ENCODE peak calls at places on chromosomes 2 and 18, in four cellular contexts. H is GM19239, K is AG09309, Q is anterior cingulate cortex. C is an unnamed sample.

GRCh38 chr2:130375291-130376266 is 19.7 kb downstream of the PTPN18 start:
- DNase-seq in H (no peak), K (no peak), Q (no peak), C (no peak)

GRCh38 chr2:96325038-96325883 is at the start of gene ITPRIPL1:
- DNase-seq in H (no peak), K (no peak), Q (no peak), C (no peak)

GRCh38 chr2:43212931-43213330 is 13.5 kb downstream of the ZFP36L2 start:
- DNase-seq in H (no peak), K (no peak), Q (no peak), C (no peak)

GRCh38 chr2:30503007-30503691 is 56.1 kb downstream of the LCLAT1 start:
- DNase-seq in H (no peak), K (no peak), Q (no peak), C (no peak)

GRCh38 chr2:62705859-62706720 is 577 bp downstream of the EHBP1 start:
- DNase-seq in H (peak), K (no peak), Q (peak), C (no peak)

GRCh38 chr18:6557470-6558245 is 142.9 kb upstream of the L3MBTL4 start:
- DNase-seq in H (no peak), K (no peak), Q (no peak), C (no peak)

GRCh38 chr2:65545818-65546217 is 113.4 kb upstream of the SPRED2 start:
- DNase-seq in H (no peak), K (no peak), Q (no peak), C (no peak)

GRCh38 chr2:128475427-128476211 is 157.0 kb upstream of the HS6ST1 start:
- DNase-seq in H (no peak), K (no peak), Q (no peak), C (no peak)

GRCh38 chr2:107633580-107634147 is 193.0 kb upstream of the RGPD4 start:
- DNase-seq in H (no peak), K (peak), Q (no peak), C (no peak)

GRCh38 chr2:29015701-29016470 is 34.8 kb downstream of the TOGARAM2 start:
- DNase-seq in H (no peak), K (no peak), Q (no peak), C (no peak)

GRCh38 chr2:71426721-71427120 is 26.6 kb upstream of the DYSF start:
- DNase-seq in H (no peak), K (no peak), Q (no peak), C (no peak)

GRCh38 chr18:1361931-1362330 is 457.3 kb downstream of the ADCYAP1 start:
- DNase-seq in H (no peak), K (no peak), Q (no peak), C (no peak)

GRCh38 chr2:795245-796041 is 118.2 kb upstream of the TMEM18 start:
- DNase-seq in H (no peak), K (no peak), Q (no peak), C (no peak)

GRCh38 chr2:58289029-58289428 is 47.9 kb upstream of the FANCL start:
- DNase-seq in H (no peak), K (no peak), Q (no peak), C (no peak)

GRCh38 chr2:72271766-72272615 is 124.3 kb upstream of the CYP26B1 start:
- DNase-seq in H (no peak), K (no peak), Q (no peak), C (no peak)

GRCh38 chr2:238910751-238911351 is 63.0 kb downstream of the TWIST2 start:
- DNase-seq in H (no peak), K (no peak), Q (no peak), C (no peak)

GRCh38 chr2:128451084-128451483 is 132.4 kb upstream of the HS6ST1 start:
- DNase-seq in H (no peak), K (no peak), Q (no peak), C (no peak)